ENCODE peak calls at places on chromosomes 5 and 9, in eight cellular contexts. J is stomach, P is WERI-Rb-1, V is heart left ventricle, N is HCT116, S is neural crest cell, M is uterus, Q is H9. D is an unnamed sample.

GRCh38 chr9:114047717-114048116 is 30.4 kb downstream of the AMBP start:
- DNase-seq in V (no peak), P (peak), Q (peak), S (no peak), N (peak), M (no peak), J (peak), D (peak)

GRCh38 chr5:10607666-10608442 is 44.0 kb downstream of the ANKRD33B start:
- DNase-seq in M (peak), P (peak), V (no peak), Q (no peak), N (no peak), J (no peak), S (no peak), D (peak)

GRCh38 chr5:135232958-135233357 is 166.1 kb downstream of the MACROH2A1 start:
- DNase-seq in P (no peak), V (no peak), N (no peak), S (no peak), M (no peak), Q (no peak), J (no peak), D (no peak)

GRCh38 chr5:148956632-148957385 is 106.1 kb downstream of the SH3TC2 start:
- DNase-seq in M (no peak), Q (peak), V (no peak), S (no peak), N (no peak), J (peak), P (no peak), D (no peak)

GRCh38 chr9:126123927-126124326 is 202.7 kb upstream of the MVB12B start:
- DNase-seq in M (no peak), N (no peak), P (no peak), Q (no peak), S (no peak), J (no peak), V (no peak), D (no peak)

GRCh38 chr5:96344678-96345612 is 88.1 kb downstream of the PCSK1 start:
- DNase-seq in M (no peak), J (peak), V (no peak), P (peak), Q (no peak), N (peak), S (peak), D (peak)

GRCh38 chr5:96318569-96319100 is 114.4 kb downstream of the PCSK1 start:
- DNase-seq in N (no peak), Q (no peak), M (no peak), P (no peak), J (no peak), S (no peak), V (no peak), D (no peak)

GRCh38 chr5:14186132-14186830 is 43.1 kb downstream of the TRIO start:
- DNase-seq in N (no peak), J (no peak), Q (no peak), V (no peak), S (no peak), M (no peak), P (no peak), D (peak)

GRCh38 chr5:156956321-156956720 is 6.7 kb downstream of the TIMD4 start:
- DNase-seq in V (no peak), N (no peak), Q (no peak), P (no peak), J (no peak), M (no peak), S (no peak), D (no peak)

GRCh38 chr9:81535542-81536241 is 153.7 kb downstream of the TLE1 start:
- DNase-seq in S (no peak), P (peak), J (no peak), M (no peak), Q (no peak), N (no peak), V (no peak), D (peak)

GRCh38 chr9:21871256-21871975 is 69.0 kb downstream of the MTAP start:
- DNase-seq in V (no peak), M (no peak), S (no peak), N (no peak), Q (no peak), J (no peak), P (no peak), D (no peak)

GRCh38 chr9:136664000-136664798 is 1.5 kb downstream of the EGFL7 start:
- DNase-seq in N (no peak), S (no peak), P (no peak), M (no peak), Q (no peak), V (no peak), J (no peak), D (no peak)

GRCh38 chr9:136664799-136665082 is 2.0 kb downstream of the EGFL7 start:
- DNase-seq in V (no peak), P (no peak), M (no peak), N (no peak), S (no peak), J (no peak), Q (no peak), D (no peak)

GRCh38 chr9:136665704-136666363 is 3.1 kb downstream of the EGFL7 start:
- DNase-seq in Q (no peak), J (no peak), S (no peak), M (no peak), P (no peak), V (no peak), N (no peak), D (no peak)

GRCh38 chr9:136666364-136667216 is 3.9 kb downstream of the EGFL7 start:
- DNase-seq in S (no peak), M (no peak), V (no peak), N (no peak), Q (no peak), P (no peak), J (no peak), D (no peak)

GRCh38 chr9:136665111-136665703 is 2.5 kb downstream of the EGFL7 start:
- DNase-seq in N (no peak), M (no peak), Q (no peak), S (peak), V (peak), J (no peak), P (peak), D (no peak)
- TF ChIP-seq CTCF in N (no peak), M (no peak), Q (peak), S (peak), V (peak), J (peak), P (peak), D (peak)

DNA sequence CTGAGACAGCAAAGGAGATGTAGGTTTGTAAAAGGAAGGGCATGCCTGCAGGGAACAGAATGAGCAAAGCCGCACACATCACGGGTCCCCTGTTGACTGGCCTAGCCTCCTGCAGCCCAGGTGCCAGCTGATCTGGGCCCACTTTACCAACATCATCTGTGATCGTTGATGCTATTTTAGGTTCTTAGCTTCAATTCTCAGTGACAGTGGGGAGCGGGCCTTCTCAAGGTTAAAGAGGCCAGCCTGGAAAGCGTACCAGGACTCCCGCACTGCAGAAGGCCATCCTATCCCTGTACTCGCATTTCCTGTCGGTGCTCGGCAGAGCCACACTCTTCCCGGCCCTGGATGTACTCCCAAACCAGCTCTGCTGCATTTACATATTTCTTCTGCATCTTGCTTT is 213.5 kb upstream of the IRX1 start:
- DNase-seq in P (no peak), J (no peak), S (no peak), N (no peak), V (no peak), Q (no peak), M (no peak), D (no peak)
- TF ChIP-seq CTCF in P (no peak), J (no peak), S (no peak), N (no peak), V (no peak), Q (no peak), M (no peak), D (no peak)

DNA sequence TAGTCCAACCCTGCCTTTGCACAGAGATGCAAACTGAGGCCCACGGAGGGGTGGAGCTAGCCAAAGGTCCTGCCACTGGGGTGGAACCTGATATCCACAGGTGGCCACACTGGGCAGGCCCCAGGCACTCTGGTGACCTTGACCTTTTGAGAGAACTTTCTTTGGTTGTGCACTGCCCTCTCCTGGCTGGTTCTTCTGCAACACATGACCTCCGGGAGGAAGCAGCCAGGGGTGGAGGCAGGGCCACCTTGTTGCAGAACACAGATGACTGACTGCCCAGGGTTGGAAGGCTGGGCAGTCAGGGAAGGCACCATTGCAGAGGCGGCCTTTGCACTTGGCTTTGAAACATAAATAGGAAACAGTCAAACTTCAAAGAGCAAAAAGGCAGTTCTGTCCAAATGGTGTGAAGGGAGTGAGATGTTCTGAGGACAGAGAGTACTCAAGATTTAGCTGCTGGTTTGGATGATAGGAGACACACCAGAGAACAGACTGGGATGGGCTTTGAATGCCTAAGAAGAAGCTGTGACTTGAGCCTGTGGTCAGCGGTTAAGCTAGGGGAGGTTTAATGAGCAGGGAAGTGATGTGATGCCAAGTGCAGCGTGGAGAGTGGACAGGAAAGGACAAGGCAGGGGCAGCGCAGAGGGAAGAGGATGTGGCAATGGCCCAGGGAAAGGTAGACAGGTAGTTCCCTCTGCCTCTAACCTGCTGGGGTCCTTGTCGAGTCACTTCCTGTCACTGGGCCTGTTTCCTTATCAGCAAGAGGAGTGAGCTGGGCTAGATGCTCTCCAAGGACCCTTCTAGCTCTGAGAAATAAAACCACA is 6.8 kb upstream of the TCOF1 start:
- DNase-seq in J (peak), Q (peak), M (peak), N (peak), S (peak), V (peak), P (peak), D (peak)
- TF ChIP-seq CTCF in J (peak), Q (peak), M (peak), N (peak), S (peak), V (peak), P (peak), D (peak)

GRCh38 chr5:121189569-121190305 is 661.9 kb upstream of the FTMT start:
- DNase-seq in M (no peak), J (no peak), Q (no peak), S (no peak), N (no peak), P (no peak), V (no peak), D (peak)
- TF ChIP-seq CTCF in M (no peak), J (no peak), Q (peak), S (no peak), N (no peak), P (no peak), V (no peak), D (no peak)

D was measured in choroid plexus epithelial cell.